ENCODE peak calls at places on chromosomes 1 and 21, in nine cellular contexts. One of them, this sample, is unnamed.

GRCh38 chr1:237166593-237167077 is 124.7 kb downstream of the RYR2 start:
- DNase-seq in activated CD4-positive, alpha-beta T cell treated with anti-CD3 and anti-CD28 coated beads for 48 hours: no peak
- DNase-seq in CD4-positive, alpha-beta T cell: no peak
- DNase-seq in kidney tubule cell: no peak
- DNase-seq in spleen: no peak
- DNase-seq in sciatic nerve: no peak
- DNase-seq in SW 1271: no peak
- DNase-seq in stimulated activated CD8-positive, alpha-beta memory T cell treated with anti-CD3 and anti-CD28 coated beads, Interleukin-7, amount 100 ng/mL, for 1 hour: no peak
- DNase-seq in non-pigmented ciliary epithelial cell: peak; percentile 35
- DNase-seq in this sample: no peak

GRCh38 chr1:53305650-53306049 is 22.2 kb downstream of the LRP8 start:
- DNase-seq in activated CD4-positive, alpha-beta T cell treated with anti-CD3 and anti-CD28 coated beads for 48 hours: no peak
- DNase-seq in stimulated activated CD8-positive, alpha-beta memory T cell treated with anti-CD3 and anti-CD28 coated beads, Interleukin-7, amount 100 ng/mL, for 1 hour: no peak
- DNase-seq in CD4-positive, alpha-beta T cell: no peak
- DNase-seq in spleen: no peak
- DNase-seq in non-pigmented ciliary epithelial cell: no peak
- DNase-seq in SW 1271: no peak
- DNase-seq in sciatic nerve: no peak
- DNase-seq in kidney tubule cell: peak; percentile 20
- DNase-seq in this sample: no peak

GRCh38 chr1:184604152-184604900 is 150.3 kb downstream of the EDEM3 start:
- DNase-seq in SW 1271: no peak
- DNase-seq in kidney tubule cell: no peak
- DNase-seq in CD4-positive, alpha-beta T cell: no peak
- DNase-seq in non-pigmented ciliary epithelial cell: no peak
- DNase-seq in spleen: no peak
- DNase-seq in stimulated activated CD8-positive, alpha-beta memory T cell treated with anti-CD3 and anti-CD28 coated beads, Interleukin-7, amount 100 ng/mL, for 1 hour: no peak
- DNase-seq in sciatic nerve: no peak
- DNase-seq in activated CD4-positive, alpha-beta T cell treated with anti-CD3 and anti-CD28 coated beads for 48 hours: no peak
- DNase-seq in this sample: no peak

GRCh38 chr21:44456915-44457736 is 1.8 kb downstream of the LRRC3 start:
- DNase-seq in SW 1271: no peak
- DNase-seq in sciatic nerve: no peak
- DNase-seq in stimulated activated CD8-positive, alpha-beta memory T cell treated with anti-CD3 and anti-CD28 coated beads, Interleukin-7, amount 100 ng/mL, for 1 hour: no peak
- DNase-seq in CD4-positive, alpha-beta T cell: no peak
- DNase-seq in kidney tubule cell: no peak
- DNase-seq in spleen: no peak
- DNase-seq in non-pigmented ciliary epithelial cell: no peak
- DNase-seq in activated CD4-positive, alpha-beta T cell treated with anti-CD3 and anti-CD28 coated beads for 48 hours: no peak
- DNase-seq in this sample: no peak

GRCh38 chr1:2850502-2850901 is 49.0 kb upstream of the TTC34 start:
- DNase-seq in sciatic nerve: no peak
- DNase-seq in stimulated activated CD8-positive, alpha-beta memory T cell treated with anti-CD3 and anti-CD28 coated beads, Interleukin-7, amount 100 ng/mL, for 1 hour: no peak
- DNase-seq in CD4-positive, alpha-beta T cell: no peak
- DNase-seq in non-pigmented ciliary epithelial cell: no peak
- DNase-seq in SW 1271: no peak
- DNase-seq in spleen: peak; percentile 62
- DNase-seq in activated CD4-positive, alpha-beta T cell treated with anti-CD3 and anti-CD28 coated beads for 48 hours: no peak
- DNase-seq in kidney tubule cell: no peak
- DNase-seq in this sample: no peak

GRCh38 chr1:220012259-220012658 is 34.0 kb downstream of the EPRS1 start:
- DNase-seq in sciatic nerve: no peak
- DNase-seq in stimulated activated CD8-positive, alpha-beta memory T cell treated with anti-CD3 and anti-CD28 coated beads, Interleukin-7, amount 100 ng/mL, for 1 hour: no peak
- DNase-seq in non-pigmented ciliary epithelial cell: no peak
- DNase-seq in activated CD4-positive, alpha-beta T cell treated with anti-CD3 and anti-CD28 coated beads for 48 hours: no peak
- DNase-seq in kidney tubule cell: no peak
- DNase-seq in CD4-positive, alpha-beta T cell: no peak
- DNase-seq in SW 1271: no peak
- DNase-seq in spleen: no peak
- DNase-seq in this sample: no peak

GRCh38 chr1:175155936-175156335 is 36.6 kb downstream of the KIAA0040 start:
- DNase-seq in spleen: no peak
- DNase-seq in kidney tubule cell: no peak
- DNase-seq in sciatic nerve: no peak
- DNase-seq in activated CD4-positive, alpha-beta T cell treated with anti-CD3 and anti-CD28 coated beads for 48 hours: no peak
- DNase-seq in non-pigmented ciliary epithelial cell: no peak
- DNase-seq in SW 1271: no peak
- DNase-seq in CD4-positive, alpha-beta T cell: no peak
- DNase-seq in stimulated activated CD8-positive, alpha-beta memory T cell treated with anti-CD3 and anti-CD28 coated beads, Interleukin-7, amount 100 ng/mL, for 1 hour: no peak
- DNase-seq in this sample: no peak

GRCh38 chr1:186420923-186421322 is 40.0 kb downstream of the PDC start:
- DNase-seq in SW 1271: no peak
- DNase-seq in sciatic nerve: no peak
- DNase-seq in kidney tubule cell: no peak
- DNase-seq in spleen: no peak
- DNase-seq in CD4-positive, alpha-beta T cell: no peak
- DNase-seq in activated CD4-positive, alpha-beta T cell treated with anti-CD3 and anti-CD28 coated beads for 48 hours: no peak
- DNase-seq in non-pigmented ciliary epithelial cell: no peak
- DNase-seq in stimulated activated CD8-positive, alpha-beta memory T cell treated with anti-CD3 and anti-CD28 coated beads, Interleukin-7, amount 100 ng/mL, for 1 hour: no peak
- DNase-seq in this sample: no peak

GRCh38 chr1:19009126-19009881 is 52.8 kb upstream of the IFFO2 start:
- DNase-seq in spleen: no peak
- DNase-seq in CD4-positive, alpha-beta T cell: no peak
- DNase-seq in non-pigmented ciliary epithelial cell: no peak
- DNase-seq in sciatic nerve: no peak
- DNase-seq in kidney tubule cell: no peak
- DNase-seq in stimulated activated CD8-positive, alpha-beta memory T cell treated with anti-CD3 and anti-CD28 coated beads, Interleukin-7, amount 100 ng/mL, for 1 hour: no peak
- DNase-seq in activated CD4-positive, alpha-beta T cell treated with anti-CD3 and anti-CD28 coated beads for 48 hours: no peak
- DNase-seq in SW 1271: no peak
- DNase-seq in this sample: no peak

GRCh38 chr1:208174200-208174599 is 70.0 kb downstream of the PLXNA2 start:
- DNase-seq in SW 1271: no peak
- DNase-seq in non-pigmented ciliary epithelial cell: no peak
- DNase-seq in CD4-positive, alpha-beta T cell: no peak
- DNase-seq in spleen: no peak
- DNase-seq in kidney tubule cell: no peak
- DNase-seq in activated CD4-positive, alpha-beta T cell treated with anti-CD3 and anti-CD28 coated beads for 48 hours: no peak
- DNase-seq in sciatic nerve: no peak
- DNase-seq in stimulated activated CD8-positive, alpha-beta memory T cell treated with anti-CD3 and anti-CD28 coated beads, Interleukin-7, amount 100 ng/mL, for 1 hour: no peak
- DNase-seq in this sample: no peak

GRCh38 chr1:164694505-164694904 is 135.5 kb downstream of the PBX1 start:
- DNase-seq in activated CD4-positive, alpha-beta T cell treated with anti-CD3 and anti-CD28 coated beads for 48 hours: no peak
- DNase-seq in SW 1271: no peak
- DNase-seq in CD4-positive, alpha-beta T cell: no peak
- DNase-seq in sciatic nerve: no peak
- DNase-seq in spleen: no peak
- DNase-seq in stimulated activated CD8-positive, alpha-beta memory T cell treated with anti-CD3 and anti-CD28 coated beads, Interleukin-7, amount 100 ng/mL, for 1 hour: no peak
- DNase-seq in kidney tubule cell: no peak
- DNase-seq in non-pigmented ciliary epithelial cell: no peak
- DNase-seq in this sample: no peak

GRCh38 chr1:28199328-28200233 is 23.1 kb upstream of the PTAFR start:
- DNase-seq in stimulated activated CD8-positive, alpha-beta memory T cell treated with anti-CD3 and anti-CD28 coated beads, Interleukin-7, amount 100 ng/mL, for 1 hour: peak; percentile 17
- DNase-seq in SW 1271: no peak
- DNase-seq in activated CD4-positive, alpha-beta T cell treated with anti-CD3 and anti-CD28 coated beads for 48 hours: peak; percentile 71
- DNase-seq in kidney tubule cell: no peak
- DNase-seq in non-pigmented ciliary epithelial cell: no peak
- DNase-seq in CD4-positive, alpha-beta T cell: peak; percentile 37
- DNase-seq in spleen: no peak
- DNase-seq in sciatic nerve: no peak
- DNase-seq in this sample: peak; percentile 41

GRCh38 chr21:44885615-44886014 is 12.1 kb upstream of the PTTG1IP start:
- DNase-seq in kidney tubule cell: no peak
- DNase-seq in non-pigmented ciliary epithelial cell: no peak
- DNase-seq in CD4-positive, alpha-beta T cell: no peak
- DNase-seq in stimulated activated CD8-positive, alpha-beta memory T cell treated with anti-CD3 and anti-CD28 coated beads, Interleukin-7, amount 100 ng/mL, for 1 hour: no peak
- DNase-seq in sciatic nerve: no peak
- DNase-seq in SW 1271: no peak
- DNase-seq in spleen: peak; percentile 72
- DNase-seq in activated CD4-positive, alpha-beta T cell treated with anti-CD3 and anti-CD28 coated beads for 48 hours: no peak
- DNase-seq in this sample: no peak

GRCh38 chr1:85297855-85298629 is 21.6 kb upstream of the BCL10 start:
- DNase-seq in spleen: peak; percentile 80
- DNase-seq in CD4-positive, alpha-beta T cell: peak; percentile 16
- DNase-seq in kidney tubule cell: peak; percentile 99
- DNase-seq in stimulated activated CD8-positive, alpha-beta memory T cell treated with anti-CD3 and anti-CD28 coated beads, Interleukin-7, amount 100 ng/mL, for 1 hour: peak; percentile 22
- DNase-seq in non-pigmented ciliary epithelial cell: peak; percentile 98
- DNase-seq in activated CD4-positive, alpha-beta T cell treated with anti-CD3 and anti-CD28 coated beads for 48 hours: peak; percentile 84
- DNase-seq in sciatic nerve: no peak
- DNase-seq in SW 1271: peak; percentile 90
- DNase-seq in this sample: peak; percentile 37

GRCh38 chr1:192167941-192168685 is 9.9 kb downstream of the RGS18 start:
- DNase-seq in kidney tubule cell: no peak
- DNase-seq in stimulated activated CD8-positive, alpha-beta memory T cell treated with anti-CD3 and anti-CD28 coated beads, Interleukin-7, amount 100 ng/mL, for 1 hour: no peak
- DNase-seq in SW 1271: no peak
- DNase-seq in activated CD4-positive, alpha-beta T cell treated with anti-CD3 and anti-CD28 coated beads for 48 hours: no peak
- DNase-seq in sciatic nerve: no peak
- DNase-seq in spleen: no peak
- DNase-seq in CD4-positive, alpha-beta T cell: no peak
- DNase-seq in non-pigmented ciliary epithelial cell: no peak
- DNase-seq in this sample: no peak

GRCh38 chr21:40512590-40512989 is 334.4 kb downstream of the DSCAM start:
- DNase-seq in non-pigmented ciliary epithelial cell: no peak
- DNase-seq in spleen: no peak
- DNase-seq in stimulated activated CD8-positive, alpha-beta memory T cell treated with anti-CD3 and anti-CD28 coated beads, Interleukin-7, amount 100 ng/mL, for 1 hour: no peak
- DNase-seq in CD4-positive, alpha-beta T cell: no peak
- DNase-seq in kidney tubule cell: no peak
- DNase-seq in SW 1271: no peak
- DNase-seq in activated CD4-positive, alpha-beta T cell treated with anti-CD3 and anti-CD28 coated beads for 48 hours: peak; percentile 30
- DNase-seq in sciatic nerve: no peak
- DNase-seq in this sample: no peak

This sample was measured in T-helper 9 cell.